ENCODE peak calls at places on chromosomes 7 and 10, in eight cellular contexts. W is cardiac muscle cell, O is foreskin fibroblast, F is heart left ventricle, Y is right lobe of liver, G is colonic mucosa, Q is HFF-Myc, U is PC-9. D is an unnamed sample.
A peak's percentile ranks its signal among the peaks of the same experiment; 100 is the strongest.

GRCh38 chr7:19772858-19773337 is 519 bp downstream of the TMEM196 start:
- DNase-seq in W (peak; percentile 54), O (peak; percentile 29), F (no peak), Y (no peak), G (no peak), Q (no peak), U (no peak), D (peak; percentile 27)

GRCh38 chr7:139431010-139431409 is 52.5 kb downstream of the KLRG2 start:
- DNase-seq in W (no peak), O (no peak), F (no peak), Y (no peak), G (no peak), Q (no peak), U (peak; percentile 93), D (no peak)

GRCh38 chr10:131041361-131041916 is 270.1 kb downstream of the TCERG1L start:
- DNase-seq in W (no peak), O (no peak), F (no peak), Y (no peak), G (no peak), Q (no peak), U (no peak), D (no peak)

GRCh38 chr10:110209399-110209925 is 2.1 kb downstream of the MXI1 start:
- DNase-seq in W (peak; percentile 80), O (peak; percentile 86), F (peak; percentile 74), Y (peak; percentile 68), G (no peak), Q (peak; percentile 41), U (peak; percentile 63), D (peak; percentile 68)

GRCh38 chr7:2894118-2894940 is 50.2 kb upstream of the GNA12 start:
- DNase-seq in W (no peak), O (no peak), F (no peak), Y (no peak), G (no peak), Q (no peak), U (no peak), D (no peak)

GRCh38 chr10:32650246-32650655 is 204.3 kb downstream of the CCDC7 start:
- DNase-seq in W (peak; percentile 17), O (no peak), F (no peak), Y (no peak), G (no peak), Q (no peak), U (no peak), D (no peak)

GRCh38 chr7:156465186-156465585 is 175.4 kb upstream of the RNF32 start:
- DNase-seq in W (no peak), O (no peak), F (no peak), Y (no peak), G (no peak), Q (no peak), U (no peak), D (no peak)

GRCh38 chr10:118256825-118257570 is 85.1 kb downstream of the FAM204A start:
- DNase-seq in W (no peak), O (no peak), F (no peak), Y (no peak), G (no peak), Q (no peak), U (no peak), D (no peak)

GRCh38 chr10:27601519-27601918 is 97.4 kb downstream of the RAB18 start:
- DNase-seq in W (no peak), O (no peak), F (no peak), Y (no peak), G (no peak), Q (no peak), U (no peak), D (no peak)

GRCh38 chr7:19482628-19483027 is 226.2 kb downstream of the POLR1F start:
- DNase-seq in W (no peak), O (no peak), F (no peak), Y (no peak), G (no peak), Q (no peak), U (no peak), D (no peak)

GRCh38 chr7:138738551-138739335 is 37.6 kb upstream of the SVOPL start:
- DNase-seq in W (peak; percentile 94), O (peak; percentile 90), F (peak; percentile 87), Y (peak; percentile 81), G (peak; percentile 88), Q (peak; percentile 84), U (peak; percentile 73), D (peak; percentile 88)

GRCh38 chr7:123439186-123439585 is 95.2 kb downstream of the IQUB start:
- DNase-seq in W (no peak), O (no peak), F (no peak), Y (no peak), G (no peak), Q (no peak), U (no peak), D (no peak)

GRCh38 chr10:21511931-21512330 is 13.6 kb downstream of the SKIDA1 start:
- DNase-seq in W (no peak), O (peak; percentile 24), F (no peak), Y (no peak), G (no peak), Q (no peak), U (no peak), D (no peak)

GRCh38 chr10:21509391-21510217 is 15.9 kb downstream of the SKIDA1 start:
- DNase-seq in W (no peak), O (peak; percentile 28), F (peak; percentile 57), Y (peak; percentile 80), G (no peak), Q (no peak), U (no peak), D (no peak)

GRCh38 chr10:21513035-21513434 is 12.4 kb downstream of the SKIDA1 start:
- DNase-seq in W (no peak), O (peak; percentile 15), F (no peak), Y (no peak), G (no peak), Q (no peak), U (no peak), D (no peak)

GRCh38 chr10:21508987-21509334 is 16.5 kb downstream of the SKIDA1 start:
- DNase-seq in W (no peak), O (peak; percentile 31), F (no peak), Y (no peak), G (no peak), Q (no peak), U (no peak), D (no peak)

DNA sequence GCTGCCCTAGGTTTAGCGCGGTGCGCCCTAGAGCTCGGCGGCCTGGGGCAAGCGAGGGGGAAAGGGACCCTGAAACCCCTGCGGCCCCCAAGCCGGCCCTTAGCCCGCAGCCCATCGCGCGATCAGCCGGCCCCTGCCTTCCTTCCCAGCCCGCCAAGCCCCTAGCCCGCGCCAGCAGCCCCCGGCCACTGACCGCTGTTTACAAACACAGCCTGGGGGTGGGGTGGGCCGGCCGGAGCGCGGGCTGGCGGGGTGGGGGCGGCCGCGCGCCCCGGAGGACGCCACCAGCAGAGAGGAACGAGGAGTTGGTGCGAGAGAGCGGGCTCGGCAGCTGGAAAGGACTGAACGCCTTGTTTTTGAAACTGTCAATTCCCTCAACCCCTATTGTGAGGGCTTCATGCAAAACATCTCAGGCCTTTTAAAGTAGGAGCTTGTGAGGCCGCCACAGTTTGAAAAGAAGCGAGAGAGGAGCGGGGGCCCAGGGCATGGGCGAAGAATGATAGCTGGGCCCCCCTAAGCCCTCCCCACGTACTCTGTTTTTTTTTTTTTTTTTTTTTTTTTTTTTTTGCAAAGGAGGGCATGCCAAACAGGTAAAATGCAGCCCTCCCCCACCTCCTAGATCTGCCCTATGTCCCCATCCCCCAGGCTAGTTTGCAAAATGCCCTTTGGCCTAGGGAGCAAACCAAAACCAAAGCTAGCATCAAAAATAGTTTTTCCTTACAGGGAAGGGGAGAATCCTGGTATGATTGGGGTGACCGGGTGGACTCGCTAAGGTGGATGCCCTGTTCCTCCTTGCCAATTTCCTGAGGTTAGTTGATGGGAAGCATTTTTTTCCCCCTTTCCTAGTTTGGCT is 15.0 kb downstream of the SKIDA1 start:
- DNase-seq in W (no peak), O (peak; percentile 54), F (peak; percentile 54), Y (peak; percentile 67), G (no peak), Q (no peak), U (no peak), D (no peak)
- H3K4me3 ChIP-seq in W (peak overlapping the region; percentile 78), O (peak overlapping the region; percentile 84), F (peak overlapping the region; percentile 20), Y (peak overlapping the region; percentile 69), G (peak overlapping the region; percentile 24), Q (peak overlapping the region; percentile 21), U (no peak overlapping the region), D (peak overlapping the region; percentile 44)

GRCh38 chr10:65622608-65623007 is 1303.2 kb upstream of the LRRTM3 start:
- DNase-seq in W (no peak), O (no peak), F (no peak), Y (no peak), G (no peak), Q (no peak), U (no peak), D (no peak)
- TF ChIP-seq CTCF in W (no peak), O (no peak), F (no peak), Y (no peak), G (no peak), Q (no peak), U (no peak), D (no peak)

GRCh38 chr7:95607477-95608010 is 11.2 kb upstream of the PDK4 start:
- DNase-seq in W (no peak), O (no peak), F (peak; percentile 57), Y (no peak), G (peak; percentile 27), Q (no peak), U (no peak), D (no peak)

GRCh38 chr7:95605275-95605674 is 9.0 kb upstream of the PDK4 start:
- DNase-seq in W (no peak), O (no peak), F (no peak), Y (no peak), G (no peak), Q (no peak), U (no peak), D (no peak)

GRCh38 chr7:95609277-95609971 is 13.1 kb upstream of the PDK4 start:
- DNase-seq in W (peak; percentile 85), O (peak; percentile 78), F (no peak), Y (no peak), G (peak; percentile 81), Q (peak; percentile 24), U (no peak), D (peak; percentile 85)

GRCh38 chr7:95611224-95611623 is 14.9 kb upstream of the PDK4 start:
- DNase-seq in W (no peak), O (no peak), F (no peak), Y (no peak), G (no peak), Q (no peak), U (peak; percentile 44), D (no peak)

GRCh38 chr7:95608344-95609173 is 12.2 kb upstream of the PDK4 start:
- DNase-seq in W (peak; percentile 100), O (peak; percentile 99), F (peak; percentile 93), Y (peak; percentile 94), G (peak; percentile 96), Q (peak; percentile 75), U (peak; percentile 97), D (peak; percentile 100)
- H3K4me3 ChIP-seq in W (no peak overlapping the region), O (peak overlapping the region; percentile 21), F (no peak overlapping the region), Y (peak overlapping the region; percentile 15), G (no peak overlapping the region), Q (no peak overlapping the region), U (peak overlapping the region; percentile 32), D (peak overlapping the region; percentile 12)

DNA sequence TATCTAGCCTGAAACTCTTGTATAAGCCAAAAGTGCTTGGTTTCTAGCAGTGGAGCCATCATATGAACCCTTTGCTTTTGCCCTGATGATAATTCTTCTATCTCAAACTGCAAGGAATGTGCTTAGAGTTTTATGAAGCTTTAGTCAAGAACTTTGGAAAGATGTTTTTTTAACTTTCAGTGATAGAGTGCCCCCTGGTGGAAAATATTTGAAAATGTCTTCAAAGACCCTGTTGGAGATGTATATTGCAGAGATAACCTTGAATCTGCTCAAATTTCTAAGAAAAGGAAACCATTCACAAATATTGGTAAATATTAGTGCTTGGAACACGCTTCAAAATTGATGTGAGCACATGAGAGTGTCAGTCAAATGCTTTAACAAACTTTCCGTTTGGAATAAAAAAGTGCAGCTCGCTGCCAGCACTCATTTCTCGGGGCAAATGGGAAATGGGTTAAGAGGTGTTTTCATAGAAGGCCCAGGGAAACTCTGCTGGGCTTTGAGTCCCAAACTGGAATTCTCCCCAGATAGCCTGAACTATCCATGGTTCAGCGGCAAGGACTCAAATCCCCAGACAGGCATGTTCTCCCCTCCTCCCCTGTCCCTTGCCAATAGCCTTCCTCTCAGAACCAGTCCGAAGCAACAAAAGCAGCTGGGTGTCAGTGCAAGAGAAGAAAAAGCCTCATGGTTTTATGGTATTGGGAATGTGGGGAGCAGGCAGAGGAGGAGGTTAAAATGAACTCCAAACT is 129.3 kb downstream of the MYOF start:
- DNase-seq in W (peak; percentile 60), O (peak; percentile 66), F (no peak), Y (no peak), G (no peak), Q (no peak), U (no peak), D (peak; percentile 57)
- TF ChIP-seq CTCF in W (peak; percentile 46), O (peak; percentile 53), F (peak; percentile 77), Y (peak; percentile 68), G (peak; percentile 63), Q (peak; percentile 36), U (peak; percentile 79), D (peak; percentile 57)

D was measured in fibroblast of villous mesenchyme.